ENCODE peak calls at places on chromosome 16, in six cellular contexts. One of them, this sample, is unnamed.

GRCh38 chr16:65828296-65828695 is 538.2 kb upstream of the CDH5 start:
- DNase-seq in GF-D8: no peak
- DNase-seq in activated CD4-positive, CD25-positive, alpha-beta regulatory T cell: no peak
- DNase-seq in T47D: no peak
- DNase-seq in fibroblast of mammary gland: no peak
- DNase-seq in astrocyte of the spinal cord: no peak
- DNase-seq in this sample: no peak

GRCh38 chr16:68739964-68740627 is 3.0 kb downstream of the CDH1 start:
- DNase-seq in GF-D8: no peak
- DNase-seq in activated CD4-positive, CD25-positive, alpha-beta regulatory T cell: no peak
- DNase-seq in T47D: no peak
- DNase-seq in fibroblast of mammary gland: peak; percentile 11
- DNase-seq in astrocyte of the spinal cord: no peak
- DNase-seq in this sample: no peak

GRCh38 chr16:88659160-88659559 is 3.7 kb downstream of the MVD start:
- DNase-seq in fibroblast of mammary gland: no peak
- DNase-seq in GF-D8: no peak
- DNase-seq in astrocyte of the spinal cord: no peak
- DNase-seq in T47D: no peak
- DNase-seq in activated CD4-positive, CD25-positive, alpha-beta regulatory T cell: no peak
- DNase-seq in this sample: no peak

GRCh38 chr16:89522287-89522686 is 14.1 kb downstream of the SPG7 start:
- DNase-seq in fibroblast of mammary gland: no peak
- DNase-seq in T47D: no peak
- DNase-seq in activated CD4-positive, CD25-positive, alpha-beta regulatory T cell: no peak
- DNase-seq in astrocyte of the spinal cord: no peak
- DNase-seq in GF-D8: no peak
- DNase-seq in this sample: no peak

GRCh38 chr16:9112166-9112843 is 20.9 kb downstream of the HAPSTR1 start:
- DNase-seq in fibroblast of mammary gland: no peak
- DNase-seq in astrocyte of the spinal cord: no peak
- DNase-seq in GF-D8: no peak
- DNase-seq in T47D: no peak
- DNase-seq in activated CD4-positive, CD25-positive, alpha-beta regulatory T cell: no peak
- DNase-seq in this sample: no peak

GRCh38 chr16:50081428-50082018 is 15.8 kb downstream of the HEATR3 start:
- DNase-seq in activated CD4-positive, CD25-positive, alpha-beta regulatory T cell: no peak
- DNase-seq in T47D: no peak
- DNase-seq in fibroblast of mammary gland: no peak
- DNase-seq in astrocyte of the spinal cord: no peak
- DNase-seq in GF-D8: no peak
- DNase-seq in this sample: no peak

GRCh38 chr16:89045881-89046280 is 47.8 kb upstream of the ACSF3 start:
- DNase-seq in T47D: no peak
- DNase-seq in astrocyte of the spinal cord: no peak
- DNase-seq in fibroblast of mammary gland: no peak
- DNase-seq in activated CD4-positive, CD25-positive, alpha-beta regulatory T cell: no peak
- DNase-seq in GF-D8: no peak
- DNase-seq in this sample: no peak

GRCh38 chr16:25097304-25097988 is 14.1 kb upstream of the LCMT1 start:
- DNase-seq in astrocyte of the spinal cord: peak; percentile 21
- DNase-seq in GF-D8: no peak
- DNase-seq in activated CD4-positive, CD25-positive, alpha-beta regulatory T cell: no peak
- DNase-seq in T47D: no peak
- DNase-seq in fibroblast of mammary gland: no peak
- DNase-seq in this sample: no peak

GRCh38 chr16:31105677-31106213 is 2.4 kb upstream of the BCKDK start:
- DNase-seq in activated CD4-positive, CD25-positive, alpha-beta regulatory T cell: peak; percentile 49
- DNase-seq in astrocyte of the spinal cord: peak; percentile 47
- DNase-seq in fibroblast of mammary gland: peak; percentile 78
- DNase-seq in T47D: peak; percentile 76
- DNase-seq in GF-D8: peak; percentile 78
- DNase-seq in this sample: peak; percentile 91

GRCh38 chr16:8958344-8958808 is 5.3 kb downstream of the USP7 start:
- DNase-seq in fibroblast of mammary gland: peak; percentile 73
- DNase-seq in GF-D8: no peak
- DNase-seq in activated CD4-positive, CD25-positive, alpha-beta regulatory T cell: no peak
- DNase-seq in T47D: no peak
- DNase-seq in astrocyte of the spinal cord: peak; percentile 42
- DNase-seq in this sample: no peak

GRCh38 chr16:832652-833336 is 32.3 kb upstream of the GNG13 start:
- DNase-seq in GF-D8: no peak
- DNase-seq in astrocyte of the spinal cord: no peak
- DNase-seq in T47D: peak; percentile 28
- DNase-seq in fibroblast of mammary gland: no peak
- DNase-seq in activated CD4-positive, CD25-positive, alpha-beta regulatory T cell: no peak
- DNase-seq in this sample: no peak

GRCh38 chr16:13229039-13229438 is 327.6 kb downstream of the SHISA9 start:
- DNase-seq in GF-D8: no peak
- DNase-seq in fibroblast of mammary gland: no peak
- DNase-seq in astrocyte of the spinal cord: no peak
- DNase-seq in T47D: no peak
- DNase-seq in activated CD4-positive, CD25-positive, alpha-beta regulatory T cell: no peak
- DNase-seq in this sample: no peak

GRCh38 chr16:89193021-89193575 is 7.2 kb downstream of the SLC22A31 start:
- DNase-seq in T47D: peak; percentile 96
- DNase-seq in GF-D8: peak; percentile 32
- DNase-seq in astrocyte of the spinal cord: peak; percentile 75
- DNase-seq in fibroblast of mammary gland: peak; percentile 91
- DNase-seq in activated CD4-positive, CD25-positive, alpha-beta regulatory T cell: no peak
- DNase-seq in this sample: peak; percentile 88

GRCh38 chr16:20918486-20919239 is 18.1 kb downstream of the LYRM1 start:
- DNase-seq in activated CD4-positive, CD25-positive, alpha-beta regulatory T cell: no peak
- DNase-seq in astrocyte of the spinal cord: peak; percentile 76
- DNase-seq in fibroblast of mammary gland: peak; percentile 94
- DNase-seq in T47D: no peak
- DNase-seq in GF-D8: peak; percentile 79
- DNase-seq in this sample: no peak

GRCh38 chr16:53743149-53743566 is 39.2 kb downstream of the FTO start:
- DNase-seq in activated CD4-positive, CD25-positive, alpha-beta regulatory T cell: no peak
- DNase-seq in fibroblast of mammary gland: peak; percentile 51
- DNase-seq in T47D: peak; percentile 53
- DNase-seq in GF-D8: no peak
- DNase-seq in astrocyte of the spinal cord: peak; percentile 38
- DNase-seq in this sample: no peak

GRCh38 chr16:55499951-55500350 is 8.9 kb upstream of the LPCAT2 start:
- DNase-seq in GF-D8: peak; percentile 84
- DNase-seq in fibroblast of mammary gland: peak; percentile 96
- DNase-seq in activated CD4-positive, CD25-positive, alpha-beta regulatory T cell: no peak
- DNase-seq in astrocyte of the spinal cord: peak; percentile 98
- DNase-seq in T47D: peak; percentile 55
- DNase-seq in this sample: no peak